ENCODE peak calls at places on chromosomes 16 and 17, in eight cellular contexts. P, I, X, D, F, A, K and V are unnamed samples.

GRCh38 chr16:54493076-54493475 is 206.5 kb upstream of the IRX3 start:
- DNase-seq in P (no peak), I (no peak), X (no peak), D (no peak), F (no peak), A (no peak), K (no peak), V (no peak)

GRCh38 chr16:78105517-78105916 is 6.1 kb downstream of the WWOX start:
- DNase-seq in P (no peak), I (no peak), X (no peak), D (no peak), F (no peak), A (no peak), K (no peak), V (no peak)

GRCh38 chr17:1491406-1492248 is 859 bp downstream of the MYO1C start:
- DNase-seq in P (peak), I (no peak), X (no peak), D (peak), F (peak), A (peak), K (peak), V (peak)

GRCh38 chr17:55295411-55296170 is 30.8 kb downstream of the HLF start:
- DNase-seq in P (peak), I (peak), X (no peak), D (peak), F (peak), A (peak), K (peak), V (peak)

GRCh38 chr16:67910162-67910561 is 17.1 kb downstream of the PSKH1 start:
- DNase-seq in P (no peak), I (peak), X (no peak), D (no peak), F (no peak), A (no peak), K (no peak), V (no peak)

GRCh38 chr17:32912218-32912897 is 15.6 kb upstream of the TMEM98 start:
- DNase-seq in P (peak), I (peak), X (peak), D (peak), F (no peak), A (no peak), K (peak), V (no peak)

GRCh38 chr16:17301593-17302135 is 169.1 kb downstream of the XYLT1 start:
- DNase-seq in P (peak), I (no peak), X (no peak), D (no peak), F (peak), A (no peak), K (no peak), V (no peak)

GRCh38 chr16:66269631-66270332 is 96.7 kb upstream of the CDH5 start:
- DNase-seq in P (no peak), I (no peak), X (no peak), D (peak), F (no peak), A (no peak), K (peak), V (no peak)

GRCh38 chr16:89484923-89485679 is 5.3 kb downstream of the ANKRD11 start:
- DNase-seq in P (no peak), I (no peak), X (no peak), D (no peak), F (no peak), A (no peak), K (no peak), V (no peak)

GRCh38 chr17:18181358-18181757 is 2.3 kb upstream of the ALKBH5 start:
- DNase-seq in P (no peak), I (peak), X (no peak), D (no peak), F (no peak), A (no peak), K (no peak), V (no peak)

GRCh38 chr17:1298616-1299015 is 19.2 kb downstream of the TRARG1 start:
- DNase-seq in P (no peak), I (no peak), X (no peak), D (no peak), F (no peak), A (no peak), K (no peak), V (no peak)

GRCh38 chr16:53757971-53758609 is 54.1 kb downstream of the FTO start:
- DNase-seq in P (no peak), I (no peak), X (no peak), D (no peak), F (no peak), A (no peak), K (no peak), V (no peak)

GRCh38 chr16:50606431-50607050 is 58.3 kb downstream of the NKD1 start:
- DNase-seq in P (no peak), I (no peak), X (no peak), D (no peak), F (no peak), A (no peak), K (no peak), V (no peak)

GRCh38 chr17:79078476-79079190 is 4.0 kb downstream of the ENGASE start:
- DNase-seq in P (no peak), I (no peak), X (no peak), D (no peak), F (no peak), A (no peak), K (no peak), V (no peak)

GRCh38 chr17:29078183-29079045 is 35.5 kb downstream of the PIPOX start:
- DNase-seq in P (no peak), I (peak), X (no peak), D (no peak), F (no peak), A (no peak), K (no peak), V (no peak)

GRCh38 chr17:71360301-71360700 is 760.5 kb upstream of the SOX9 start:
- DNase-seq in P (no peak), I (peak), X (no peak), D (no peak), F (no peak), A (no peak), K (no peak), V (no peak)

GRCh38 chr17:48644910-48645557 is 18.9 kb upstream of the HOXB9 start:
- DNase-seq in P (no peak), I (no peak), X (no peak), D (no peak), F (no peak), A (no peak), K (no peak), V (no peak)

GRCh38 chr16:65339062-65339461 is 217.2 kb upstream of the CDH11 start:
- DNase-seq in P (no peak), I (no peak), X (no peak), D (no peak), F (no peak), A (no peak), K (no peak), V (no peak)

GRCh38 chr17:15364615-15365014 is 23.2 kb upstream of the TEKT3 start:
- DNase-seq in P (no peak), I (no peak), X (no peak), D (no peak), F (no peak), A (no peak), K (no peak), V (no peak)

GRCh38 chr17:8147141-8147804 is 4.9 kb downstream of the PER1 start:
- DNase-seq in P (peak), I (no peak), X (no peak), D (peak), F (no peak), A (no peak), K (no peak), V (no peak)

GRCh38 chr17:17540935-17541639 is 44.9 kb upstream of the RASD1 start:
- DNase-seq in P (no peak), I (no peak), X (no peak), D (no peak), F (no peak), A (no peak), K (no peak), V (no peak)

GRCh38 chr17:44556114-44556853 is 1.0 kb upstream of the FZD2 start:
- DNase-seq in P (peak), I (peak), X (no peak), D (peak), F (peak), A (peak), K (no peak), V (no peak)

GRCh38 chr16:86016201-86016965 is 117.4 kb downstream of the IRF8 start:
- DNase-seq in P (peak), I (peak), X (no peak), D (peak), F (no peak), A (peak), K (peak), V (peak)

GRCh38 chr17:76264755-76265623 is at the start of gene UBALD2:
- DNase-seq in P (peak), I (peak), X (peak), D (peak), F (peak), A (peak), K (peak), V (peak)

GRCh38 chr17:76267051-76267576 is 2.0 kb downstream of the UBALD2 start:
- DNase-seq in P (no peak), I (no peak), X (no peak), D (no peak), F (no peak), A (no peak), K (no peak), V (no peak)

GRCh38 chr17:76266244-76266938 is 1.2 kb downstream of the UBALD2 start:
- DNase-seq in P (no peak), I (peak), X (no peak), D (no peak), F (no peak), A (peak), K (no peak), V (peak)

GRCh38 chr17:76264425-76264754 is 758 bp upstream of the UBALD2 start:
- DNase-seq in P (no peak), I (no peak), X (no peak), D (no peak), F (no peak), A (no peak), K (no peak), V (no peak)

DNA sequence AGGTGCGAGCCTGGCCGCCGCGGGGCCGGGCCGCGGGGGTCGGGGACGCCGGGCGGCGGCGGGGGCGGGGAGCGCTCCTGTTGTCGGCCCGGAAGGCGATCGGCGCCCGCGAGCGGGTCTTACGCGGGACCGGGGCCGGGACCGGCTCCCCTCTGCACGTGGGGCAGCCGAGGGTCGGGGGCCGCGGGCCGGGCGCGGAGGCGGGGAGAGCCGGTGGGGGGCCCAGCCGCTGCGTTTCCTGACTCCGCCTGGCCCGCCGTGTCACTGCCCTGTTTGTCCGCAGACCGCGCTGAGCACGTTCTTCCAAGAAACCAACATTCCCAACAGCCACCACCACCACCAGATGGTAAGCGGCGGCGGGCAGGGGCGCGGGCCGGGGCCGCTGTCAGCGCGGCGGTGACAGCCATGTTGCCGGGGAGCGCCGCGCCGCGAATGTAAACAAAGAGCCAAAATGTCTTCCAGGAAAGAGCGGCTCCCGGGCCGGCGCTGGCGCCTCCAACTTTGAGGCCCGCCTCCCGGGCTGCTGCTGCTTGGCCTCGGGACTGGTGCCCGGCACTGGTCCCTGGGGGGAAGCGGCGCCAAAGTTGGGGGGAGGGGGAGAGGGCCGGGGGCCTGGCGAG is 586 bp downstream of the UBALD2 start:
- DNase-seq in P (peak), I (peak), X (no peak), D (peak), F (no peak), A (no peak), K (peak), V (peak)
- TF ChIP-seq POLR2A in P (peak), I (no peak), X (no peak), D (no peak), F (no peak), A (no peak), K (no peak), V (no peak)

GRCh38 chr16:59440-60059 is 5.9 kb downstream of the SNRNP25 start:
- DNase-seq in P (no peak), I (no peak), X (no peak), D (no peak), F (no peak), A (no peak), K (no peak), V (no peak)
- TF ChIP-seq POLR2A in P (no peak), I (no peak), X (no peak), D (no peak), F (no peak), A (no peak), K (no peak), V (no peak)

GRCh38 chr16:2971134-2971984 is 2.2 kb downstream of the PAQR4 start:
- DNase-seq in P (no peak), I (no peak), X (no peak), D (no peak), F (no peak), A (no peak), K (no peak), V (no peak)
- TF ChIP-seq POLR2A in P (no peak), I (no peak), X (no peak), D (no peak), F (no peak), A (no peak), K (no peak), V (peak)

DNA sequence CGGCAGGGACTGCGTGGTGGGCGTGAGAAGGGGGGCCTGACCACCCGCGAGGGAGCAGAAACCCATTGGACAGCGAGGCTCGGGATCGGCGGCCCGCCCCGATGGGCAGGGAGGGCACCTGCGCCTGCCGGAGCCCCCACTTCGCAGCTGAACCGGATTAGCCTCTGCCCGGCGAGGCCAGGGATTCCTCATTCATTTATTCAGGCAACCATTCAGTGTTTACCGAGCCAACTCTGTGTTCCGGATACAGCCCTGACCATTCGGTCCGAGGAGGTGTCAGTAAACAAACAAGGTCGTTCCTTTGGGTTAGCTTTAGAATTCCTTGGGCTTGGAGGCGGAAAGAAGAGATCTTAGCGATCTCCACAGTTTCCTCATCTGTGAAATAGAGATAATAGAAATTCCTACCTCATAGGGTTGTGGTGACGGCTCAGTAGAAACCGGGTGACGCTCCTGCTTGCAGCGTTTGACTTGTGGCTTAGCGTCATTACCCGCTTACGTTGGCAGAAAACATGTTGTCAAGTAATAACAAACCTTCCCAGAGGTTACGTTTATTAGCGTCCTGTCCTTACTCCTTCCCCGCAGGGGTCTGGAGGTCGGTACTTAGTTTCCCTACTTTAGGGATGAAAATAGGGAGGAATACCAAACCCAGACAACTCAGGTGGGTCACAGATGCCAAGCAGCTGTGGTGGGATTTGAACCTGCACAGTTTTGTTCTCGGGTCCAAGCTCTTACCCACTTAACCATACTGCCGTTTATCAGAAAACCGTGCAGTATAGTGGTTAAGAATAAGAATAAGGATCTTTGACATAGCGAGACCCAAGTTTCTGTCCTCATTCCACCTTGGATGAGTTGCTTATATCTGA is 893 bp downstream of the POLR3E start:
- DNase-seq in P (peak), I (peak), X (peak), D (peak), F (peak), A (peak), K (peak), V (peak)
- TF ChIP-seq POLR2A in P (peak), I (peak), X (no peak), D (no peak), F (peak), A (no peak), K (no peak), V (peak)

DNA sequence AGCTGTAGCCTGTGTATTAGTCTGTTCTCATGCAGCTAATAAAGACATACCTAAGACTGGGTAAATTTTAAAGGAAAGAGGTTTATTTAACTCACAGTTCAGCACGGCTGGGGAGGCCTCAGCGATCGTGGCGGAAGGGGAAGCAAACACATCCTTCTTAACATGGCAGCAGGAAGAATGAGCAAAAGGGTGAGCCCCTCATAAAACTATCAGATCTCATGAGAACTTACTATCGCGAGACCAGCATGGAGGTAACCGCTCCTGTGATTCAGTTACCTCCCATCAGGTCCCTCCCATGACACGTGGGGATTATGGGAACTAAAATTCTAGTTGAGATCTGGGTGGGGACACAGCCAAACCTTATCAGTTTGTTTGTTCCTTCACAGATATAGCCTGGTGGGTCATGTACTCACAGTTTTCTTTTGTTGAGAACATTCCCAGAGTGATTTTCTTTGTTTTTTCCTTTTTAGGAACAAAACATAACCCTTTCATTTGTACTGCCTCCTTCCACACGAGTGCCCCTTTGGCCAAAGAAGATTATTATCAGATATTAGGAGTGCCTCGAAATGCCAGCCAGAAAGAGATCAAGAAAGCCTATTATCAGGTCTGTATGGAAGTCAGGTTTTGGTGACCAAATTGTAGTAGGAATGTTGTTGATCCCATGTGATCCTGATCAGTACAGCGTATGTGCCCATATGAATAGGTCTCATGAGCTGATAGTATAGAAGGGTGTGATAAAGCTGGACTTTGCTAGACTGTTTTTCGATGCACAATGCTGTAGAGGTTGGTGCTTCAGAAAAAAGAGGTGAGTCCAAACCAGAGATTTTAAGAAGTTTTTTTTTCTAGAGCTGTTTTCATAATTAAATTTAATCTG is 8.5 kb downstream of the DNAJA3 start:
- DNase-seq in P (no peak), I (no peak), X (no peak), D (no peak), F (no peak), A (no peak), K (no peak), V (peak)
- TF ChIP-seq POLR2A in P (no peak), I (no peak), X (no peak), D (no peak), F (no peak), A (no peak), K (no peak), V (peak)

DNA sequence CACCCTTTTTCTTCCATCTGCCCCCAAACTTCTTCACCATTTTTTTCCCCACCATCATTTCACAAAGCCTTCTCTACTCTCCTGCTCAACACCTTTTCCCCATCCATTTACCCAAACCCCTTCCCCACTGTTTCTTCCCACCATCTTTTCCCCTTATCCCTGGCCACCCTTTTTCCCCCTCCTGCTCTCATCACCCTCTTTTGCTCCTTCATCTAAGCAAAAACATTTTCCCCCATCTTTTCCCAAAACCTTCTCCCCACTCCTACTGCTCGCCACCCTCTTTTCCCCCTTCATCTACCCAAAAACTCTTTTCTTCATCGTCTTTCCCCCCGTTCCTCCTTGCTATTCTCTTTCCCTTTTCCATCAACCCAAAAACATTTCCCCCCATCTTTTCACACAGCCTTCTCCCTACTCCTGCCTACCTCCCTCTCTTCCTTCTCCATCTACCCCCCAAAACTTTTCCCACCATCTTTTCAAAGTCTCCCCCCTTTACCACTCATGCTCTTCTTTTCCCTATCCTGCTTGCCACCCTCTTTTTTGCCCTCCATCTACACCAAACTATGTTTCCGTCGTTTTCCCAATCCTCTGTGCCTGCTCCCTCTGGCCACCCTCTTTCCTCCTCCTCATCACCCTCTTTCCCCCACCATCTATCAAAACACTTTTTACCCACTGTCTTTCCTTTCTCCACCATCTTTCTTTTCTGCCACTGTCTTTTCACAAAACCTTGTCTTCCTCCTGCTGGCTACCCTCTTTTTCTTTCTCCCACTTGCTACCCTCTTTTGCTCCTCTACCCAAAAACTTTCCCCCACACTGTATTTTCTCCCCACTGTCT is 205.8 kb upstream of the WSB1 start:
- DNase-seq in P (no peak), I (no peak), X (no peak), D (no peak), F (no peak), A (no peak), K (no peak), V (no peak)
- TF ChIP-seq POLR2A in P (no peak), I (no peak), X (no peak), D (no peak), F (no peak), A (no peak), K (no peak), V (no peak)

GRCh38 chr17:37745801-37746426 is 1.1 kb upstream of the HNF1B start:
- DNase-seq in P (peak), I (no peak), X (no peak), D (no peak), F (no peak), A (no peak), K (no peak), V (no peak)

GRCh38 chr17:37744961-37745800 is at the start of gene HNF1B:
- DNase-seq in P (peak), I (no peak), X (no peak), D (no peak), F (peak), A (peak), K (no peak), V (no peak)

GRCh38 chr17:37747222-37747621 is 2.4 kb upstream of the HNF1B start:
- DNase-seq in P (no peak), I (no peak), X (no peak), D (no peak), F (no peak), A (no peak), K (no peak), V (no peak)

GRCh38 chr17:37744633-37744927 is 279 bp downstream of the HNF1B start:
- DNase-seq in P (no peak), I (no peak), X (no peak), D (no peak), F (no peak), A (peak), K (no peak), V (no peak)

GRCh38 chr17:37746617-37747016 is 1.8 kb upstream of the HNF1B start:
- DNase-seq in P (no peak), I (no peak), X (no peak), D (no peak), F (no peak), A (no peak), K (no peak), V (no peak)
- TF ChIP-seq POLR2A in P (no peak), I (no peak), X (no peak), D (no peak), F (no peak), A (no peak), K (no peak), V (no peak)